ENCODE peak calls at places on chromosomes 13 and 19, in nine cellular contexts. S is breast epithelium, N is GM23338, A is suprapubic skin, V is H1, J is HepG2, R is prostate gland, I is stomach, W is upper lobe of left lung. Q is an unnamed sample. For H3K4me1, the result is how much of the 10 kb centered on the place peaks cover.

GRCh38 chr19:47514151-47514868 is 553 bp downstream of the NAPA start:
- DNase-seq in S (no peak), N (no peak), A (peak), V (no peak), J (no peak), R (no peak), I (peak), W (peak), Q (peak)

GRCh38 chr19:15173746-15174404 is 26.9 kb downstream of the NOTCH3 start:
- DNase-seq in S (no peak), N (peak), A (no peak), V (no peak), J (peak), R (no peak), I (no peak), W (no peak), Q (no peak)

GRCh38 chr13:19838726-19839342 is 24.6 kb downstream of the ZMYM5 start:
- DNase-seq in S (no peak), N (no peak), A (no peak), V (no peak), J (no peak), R (no peak), I (no peak), W (no peak), Q (no peak)

GRCh38 chr13:28574617-28575142 is 79.8 kb upstream of the FLT1 start:
- DNase-seq in S (no peak), N (no peak), A (no peak), V (no peak), J (peak), R (no peak), I (no peak), W (peak), Q (no peak)

GRCh38 chr19:28898279-28898678 is 314.7 kb downstream of the UQCRFS1 start:
- DNase-seq in S (no peak), N (no peak), A (no peak), V (no peak), J (no peak), R (no peak), I (no peak), W (no peak), Q (no peak)

GRCh38 chr19:584240-585001 is 5.3 kb upstream of the HCN2 start:
- DNase-seq in S (no peak), N (peak), A (peak), V (peak), J (no peak), R (no peak), I (peak), W (no peak), Q (no peak)

GRCh38 chr13:25687622-25688225 is 315.9 kb downstream of the ATP8A2 start:
- DNase-seq in S (no peak), N (no peak), A (no peak), V (no peak), J (no peak), R (peak), I (no peak), W (no peak), Q (no peak)

GRCh38 chr13:32115069-32115468 is 83.5 kb downstream of the FRY start:
- DNase-seq in S (no peak), N (no peak), A (no peak), V (no peak), J (no peak), R (no peak), I (no peak), W (no peak), Q (no peak)

GRCh38 chr19:18204394-18205179 is 745 bp upstream of the RAB3A start:
- DNase-seq in S (no peak), N (peak), A (peak), V (peak), J (no peak), R (no peak), I (peak), W (peak), Q (peak)

GRCh38 chr13:47539317-47539716 is 461.8 kb downstream of the SUCLA2 start:
- DNase-seq in S (no peak), N (no peak), A (no peak), V (no peak), J (no peak), R (no peak), I (no peak), W (no peak), Q (no peak)

GRCh38 chr13:113953561-113953960 is 20.3 kb downstream of the C13orf46 start:
- DNase-seq in S (no peak), N (no peak), A (peak), V (no peak), J (no peak), R (no peak), I (no peak), W (no peak), Q (no peak)

GRCh38 chr13:113955235-113955634 is 18.6 kb downstream of the C13orf46 start:
- DNase-seq in S (no peak), N (no peak), A (no peak), V (no peak), J (no peak), R (no peak), I (no peak), W (no peak), Q (no peak)

GRCh38 chr13:113955691-113956090 is 18.2 kb downstream of the C13orf46 start:
- DNase-seq in S (no peak), N (no peak), A (no peak), V (no peak), J (no peak), R (no peak), I (no peak), W (no peak), Q (no peak)

GRCh38 chr13:113952983-113953520 is 20.8 kb downstream of the C13orf46 start:
- DNase-seq in S (no peak), N (no peak), A (no peak), V (no peak), J (no peak), R (no peak), I (no peak), W (no peak), Q (no peak)

DNA sequence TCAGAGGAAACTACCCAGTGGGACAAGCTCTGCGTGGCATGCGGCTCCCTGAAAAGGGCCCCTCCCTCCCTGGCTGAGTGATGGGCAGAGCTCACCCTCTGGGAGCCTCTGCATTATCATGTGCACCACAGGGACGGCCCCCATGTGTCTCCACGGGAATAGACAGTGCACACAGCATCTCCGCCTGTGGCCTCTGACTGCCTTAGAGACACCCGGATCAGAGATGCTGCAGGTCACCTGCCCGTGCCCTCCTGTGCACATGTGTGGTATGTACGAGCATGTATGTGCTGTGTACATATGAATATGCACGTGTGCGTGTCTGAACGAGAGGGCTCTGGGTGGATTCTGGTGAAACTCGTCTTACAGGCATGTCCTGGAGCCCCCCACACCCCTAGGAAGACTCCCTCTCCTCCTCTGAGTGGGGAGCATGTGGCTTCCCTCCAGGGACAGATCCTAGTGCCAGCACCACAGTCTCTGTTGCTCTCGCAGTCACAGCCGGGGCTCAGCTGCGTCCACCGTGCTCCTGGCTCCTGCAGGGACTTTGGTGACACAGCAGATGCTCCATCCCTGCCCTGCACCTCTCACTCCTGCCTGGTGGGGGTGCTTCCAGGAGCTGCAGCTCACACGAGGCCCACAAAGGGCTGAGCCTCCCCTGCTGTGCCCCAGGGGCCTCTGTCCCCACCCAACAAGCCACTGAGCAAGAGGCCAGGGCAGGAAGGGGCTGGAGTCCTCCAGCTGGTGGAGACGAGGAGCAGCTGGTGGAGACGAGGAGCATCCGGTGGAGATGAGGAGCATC is 19.6 kb downstream of the C13orf46 start:
- DNase-seq in S (no peak), N (no peak), A (peak), V (no peak), J (no peak), R (no peak), I (no peak), W (no peak), Q (no peak)
- TF ChIP-seq CTCF in S (no peak), N (no peak), A (no peak), V (no peak), J (no peak), R (no peak), I (no peak), W (no peak), Q (no peak)

DNA sequence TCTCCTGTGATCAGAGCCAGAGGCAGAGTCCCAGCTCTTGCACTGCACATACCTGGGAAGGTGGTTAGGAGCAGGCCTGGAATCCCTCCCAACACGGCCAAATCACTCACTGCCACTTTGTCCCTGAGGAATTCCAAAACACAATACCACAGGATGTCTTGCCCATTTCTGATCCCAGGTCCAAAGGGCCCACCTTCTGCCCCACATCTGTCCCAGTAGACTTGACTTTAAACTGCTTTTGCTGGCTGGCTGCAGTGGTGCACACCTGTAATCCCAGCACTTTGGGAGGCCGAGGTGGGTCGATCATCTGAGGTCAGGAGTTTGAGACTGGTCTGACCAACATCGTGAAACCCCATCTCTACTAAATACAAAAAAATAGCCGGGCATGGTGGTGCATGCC is 18.9 kb downstream of the ZNF536 start:
- DNase-seq in S (no peak), N (no peak), A (no peak), V (no peak), J (no peak), R (no peak), I (no peak), W (no peak), Q (no peak)
- H3K4me1 ChIP-seq in S (under half), N (under half), A (under half), V (under half), J (under half), R (under half), I (under half), W (under half), Q (under half)

GRCh38 chr13:77697208-77698103 is at the start of gene SLAIN1:
- DNase-seq in S (peak), N (peak), A (peak), V (peak), J (peak), R (peak), I (peak), W (peak), Q (peak)
- TF ChIP-seq POLR2AphosphoS5 in S (no peak), N (peak), A (no peak), V (peak), J (no peak), R (peak), I (peak), W (no peak), Q (peak)

DNA sequence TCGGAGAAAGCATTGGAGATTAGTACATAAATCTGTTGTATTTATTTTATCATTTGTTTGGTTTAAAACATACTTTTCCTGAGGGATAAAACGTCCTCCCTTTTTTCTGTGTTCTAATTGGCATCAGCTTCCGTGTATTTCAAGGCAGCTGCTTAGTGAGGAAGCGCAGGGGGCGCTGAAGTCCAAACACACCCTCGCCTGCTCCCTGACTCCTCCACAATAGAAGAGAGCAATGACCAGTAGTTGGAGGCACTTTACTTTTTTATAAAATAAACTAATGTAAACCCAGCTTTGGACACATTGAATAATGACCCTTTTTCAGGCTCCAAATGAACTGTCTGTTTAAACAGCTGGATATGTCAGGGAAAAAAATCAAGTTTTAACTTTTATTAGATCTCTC is 79.9 kb downstream of the RNASEH2B start:
- DNase-seq in S (no peak), N (peak), A (no peak), V (no peak), J (peak), R (no peak), I (no peak), W (no peak), Q (no peak)
- TF ChIP-seq CTCF in S (no peak), N (peak), A (no peak), V (peak), J (peak), R (peak), I (no peak), W (no peak), Q (no peak)

GRCh38 chr19:4714016-4714415 is 9.6 kb downstream of the DPP9 start:
- DNase-seq in S (no peak), N (no peak), A (no peak), V (no peak), J (no peak), R (no peak), I (no peak), W (no peak), Q (no peak)

GRCh38 chr19:4717191-4717965 is 6.3 kb downstream of the DPP9 start:
- DNase-seq in S (no peak), N (no peak), A (no peak), V (no peak), J (peak), R (no peak), I (no peak), W (peak), Q (no peak)

GRCh38 chr19:4713384-4713951 is 10.2 kb downstream of the DPP9 start:
- DNase-seq in S (peak), N (no peak), A (peak), V (no peak), J (no peak), R (peak), I (peak), W (peak), Q (peak)

GRCh38 chr19:4717966-4718701 is 5.5 kb downstream of the DPP9 start:
- DNase-seq in S (no peak), N (no peak), A (no peak), V (no peak), J (no peak), R (no peak), I (no peak), W (no peak), Q (no peak)

DNA sequence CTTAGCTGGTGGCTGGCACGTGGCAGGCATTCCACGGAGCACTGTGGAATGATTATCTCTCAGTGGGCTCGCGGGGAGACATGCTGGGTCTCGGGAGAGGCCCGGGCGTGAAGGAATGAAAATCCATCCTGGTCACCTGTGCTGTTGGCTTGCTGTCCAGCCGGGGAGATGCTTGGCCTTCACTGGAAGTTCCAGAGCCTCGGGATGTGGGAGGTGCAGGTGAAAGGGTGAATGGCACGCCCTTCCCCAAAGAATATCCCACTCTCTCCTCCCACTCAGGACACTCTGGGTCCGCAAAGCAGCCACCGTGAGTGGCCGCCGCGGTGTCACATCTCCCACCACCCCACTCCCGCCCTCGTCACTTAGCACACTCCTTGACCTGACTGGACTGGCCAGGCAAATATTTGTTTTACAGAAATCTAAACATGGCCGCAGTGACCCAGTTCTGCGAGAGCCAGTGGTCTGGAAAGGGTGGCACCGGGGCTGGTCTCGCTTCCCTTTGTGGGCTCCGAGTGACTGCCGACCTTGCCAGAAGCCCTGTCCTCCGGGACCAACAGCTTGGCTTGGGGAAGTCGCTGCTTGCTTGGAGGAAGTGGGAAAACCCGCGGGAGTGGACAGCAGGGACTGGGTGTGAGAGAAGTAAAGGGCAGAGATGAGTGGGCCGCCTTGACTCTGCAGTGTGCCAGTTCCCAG is 8.0 kb downstream of the DPP9 start:
- DNase-seq in S (peak), N (no peak), A (no peak), V (no peak), J (peak), R (no peak), I (peak), W (peak), Q (no peak)
- H3K4me1 ChIP-seq in S (under half), N (under half), A (under half), V (under half), J (under half), R (under half), I (half or more), W (under half), Q (under half)

GRCh38 chr13:100954430-100955361 is 280.1 kb upstream of the TMTC4 start:
- DNase-seq in S (no peak), N (no peak), A (no peak), V (no peak), J (no peak), R (no peak), I (no peak), W (no peak), Q (no peak)

GRCh38 chr13:100957741-100958140 is 283.1 kb upstream of the TMTC4 start:
- DNase-seq in S (no peak), N (no peak), A (no peak), V (no peak), J (no peak), R (no peak), I (no peak), W (no peak), Q (no peak)

GRCh38 chr13:100958859-100959258 is 284.3 kb upstream of the TMTC4 start:
- DNase-seq in S (no peak), N (no peak), A (no peak), V (no peak), J (no peak), R (no peak), I (no peak), W (no peak), Q (no peak)
- TF ChIP-seq POLR2AphosphoS5 in S (no peak), N (no peak), A (no peak), V (no peak), J (no peak), R (no peak), I (no peak), W (no peak), Q (no peak)

GRCh38 chr13:29939158-29939557 is 88.7 kb upstream of the UBL3 start:
- DNase-seq in S (no peak), N (no peak), A (no peak), V (no peak), J (no peak), R (no peak), I (no peak), W (no peak), Q (no peak)

GRCh38 chr13:29936961-29937360 is 86.5 kb upstream of the UBL3 start:
- DNase-seq in S (no peak), N (no peak), A (no peak), V (no peak), J (no peak), R (no peak), I (no peak), W (no peak), Q (no peak)

GRCh38 chr13:29937379-29937778 is 87.0 kb upstream of the UBL3 start:
- DNase-seq in S (no peak), N (no peak), A (no peak), V (no peak), J (no peak), R (no peak), I (no peak), W (no peak), Q (no peak)

GRCh38 chr13:29936051-29936813 is 85.8 kb upstream of the UBL3 start:
- DNase-seq in S (no peak), N (no peak), A (no peak), V (no peak), J (no peak), R (no peak), I (no peak), W (peak), Q (no peak)

GRCh38 chr13:29937836-29938235 is 87.4 kb upstream of the UBL3 start:
- DNase-seq in S (no peak), N (peak), A (no peak), V (no peak), J (no peak), R (no peak), I (no peak), W (no peak), Q (no peak)
- TF ChIP-seq CTCF in S (no peak), N (no peak), A (no peak), V (no peak), J (no peak), R (no peak), I (no peak), W (no peak), Q (no peak)